ENCODE peak calls at places on chromosome 6, in nine cellular contexts. N, Z, O, E, I, V, C, J and B are unnamed samples. For H3K27me3, the result is how much of the 10 kb centered on the place peaks cover.

GRCh38 chr6:24543683-24544082 is 48.9 kb downstream of the ALDH5A1 start:
- DNase-seq in N (no peak), Z (no peak), O (no peak), E (peak), I (no peak), V (no peak), C (no peak), J (no peak), B (no peak)

GRCh38 chr6:43171284-43172126 is 436 bp downstream of the SRF start:
- DNase-seq in N (no peak), Z (peak), O (peak), E (peak), I (no peak), V (peak), C (no peak), J (no peak), B (no peak)

GRCh38 chr6:33160728-33161323 is 31.4 kb downstream of the COL11A2 start:
- DNase-seq in N (peak), Z (peak), O (peak), E (peak), I (peak), V (no peak), C (no peak), J (no peak), B (no peak)

GRCh38 chr6:51562198-51562597 is 525.2 kb downstream of the PKHD1 start:
- DNase-seq in N (no peak), Z (no peak), O (no peak), E (no peak), I (no peak), V (no peak), C (no peak), J (no peak), B (no peak)

GRCh38 chr6:133254552-133255228 is 13.5 kb downstream of the EYA4 start:
- DNase-seq in N (no peak), Z (no peak), O (no peak), E (no peak), I (no peak), V (no peak), C (no peak), J (no peak), B (no peak)

GRCh38 chr6:109800771-109801170 is 109.7 kb downstream of the FIG4 start:
- DNase-seq in N (no peak), Z (no peak), O (no peak), E (no peak), I (no peak), V (no peak), C (no peak), J (no peak), B (no peak)

GRCh38 chr6:57303931-57304681 is 13.3 kb upstream of the PRIM2 start:
- DNase-seq in N (no peak), Z (no peak), O (no peak), E (peak), I (no peak), V (no peak), C (no peak), J (no peak), B (no peak)

GRCh38 chr6:166308769-166309589 is 787 bp upstream of the PRR18 start:
- DNase-seq in N (no peak), Z (no peak), O (no peak), E (peak), I (peak), V (no peak), C (no peak), J (no peak), B (no peak)

GRCh38 chr6:134099770-134100169 is 47.3 kb upstream of the SLC2A12 start:
- DNase-seq in N (no peak), Z (no peak), O (no peak), E (no peak), I (no peak), V (no peak), C (no peak), J (no peak), B (no peak)

GRCh38 chr6:14664112-14664592 is 546.6 kb downstream of the CD83 start:
- DNase-seq in N (no peak), Z (no peak), O (no peak), E (peak), I (no peak), V (no peak), C (no peak), J (no peak), B (no peak)

GRCh38 chr6:97697450-97697849 is 414.4 kb upstream of the MMS22L start:
- DNase-seq in N (no peak), Z (no peak), O (no peak), E (no peak), I (no peak), V (no peak), C (no peak), J (no peak), B (peak)

GRCh38 chr6:84428300-84428907 is 201.0 kb upstream of the CEP162 start:
- DNase-seq in N (peak), Z (peak), O (peak), E (peak), I (peak), V (peak), C (peak), J (peak), B (no peak)

GRCh38 chr6:161949531-161949930 is 675.7 kb upstream of the AGPAT4 start:
- DNase-seq in N (no peak), Z (no peak), O (no peak), E (no peak), I (no peak), V (no peak), C (no peak), J (no peak), B (no peak)

DNA sequence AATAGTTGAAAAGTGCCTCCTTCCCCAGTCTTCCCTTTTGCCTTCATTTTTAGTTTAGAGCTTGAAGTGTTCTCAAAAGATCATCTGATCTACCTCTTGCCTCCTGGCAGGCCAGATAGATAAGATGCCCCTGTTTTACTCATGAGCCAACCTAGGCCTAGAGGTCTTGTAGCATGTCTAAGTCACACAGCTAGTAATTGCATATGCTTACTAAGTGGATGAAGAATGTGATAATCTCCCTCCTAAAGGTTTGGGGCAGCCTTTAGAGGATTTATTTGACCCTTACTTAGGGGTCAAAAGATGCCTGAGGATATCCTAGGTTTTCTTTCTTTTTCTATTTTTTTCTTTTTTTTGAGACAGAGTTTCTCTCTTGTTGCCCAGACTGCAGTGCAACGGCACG is 2.1 kb downstream of the C6orf141 start:
- DNase-seq in N (no peak), Z (no peak), O (no peak), E (no peak), I (no peak), V (no peak), C (no peak), J (no peak), B (no peak)
- H3K4me3 ChIP-seq in N (no peak), Z (no peak), O (no peak), E (no peak), I (no peak), V (no peak), C (no peak), J (no peak), B (no peak)

GRCh38 chr6:116060572-116061283 is at the start of gene FRK:
- DNase-seq in N (no peak), Z (peak), O (no peak), E (no peak), I (peak), V (no peak), C (no peak), J (no peak), B (peak)
- TF ChIP-seq CTCF in N (peak), Z (peak), O (peak), E (peak), I (peak), V (peak), C (peak), J (peak), B (no peak)

GRCh38 chr6:7523922-7524321 is 17.5 kb upstream of the DSP start:
- DNase-seq in N (no peak), Z (no peak), O (no peak), E (no peak), I (no peak), V (no peak), C (no peak), J (no peak), B (no peak)
- H3K27me3 ChIP-seq in N (under half), Z (under half), O (under half), E (under half), I (under half), V (under half), C (under half), J (under half), B (under half)

DNA sequence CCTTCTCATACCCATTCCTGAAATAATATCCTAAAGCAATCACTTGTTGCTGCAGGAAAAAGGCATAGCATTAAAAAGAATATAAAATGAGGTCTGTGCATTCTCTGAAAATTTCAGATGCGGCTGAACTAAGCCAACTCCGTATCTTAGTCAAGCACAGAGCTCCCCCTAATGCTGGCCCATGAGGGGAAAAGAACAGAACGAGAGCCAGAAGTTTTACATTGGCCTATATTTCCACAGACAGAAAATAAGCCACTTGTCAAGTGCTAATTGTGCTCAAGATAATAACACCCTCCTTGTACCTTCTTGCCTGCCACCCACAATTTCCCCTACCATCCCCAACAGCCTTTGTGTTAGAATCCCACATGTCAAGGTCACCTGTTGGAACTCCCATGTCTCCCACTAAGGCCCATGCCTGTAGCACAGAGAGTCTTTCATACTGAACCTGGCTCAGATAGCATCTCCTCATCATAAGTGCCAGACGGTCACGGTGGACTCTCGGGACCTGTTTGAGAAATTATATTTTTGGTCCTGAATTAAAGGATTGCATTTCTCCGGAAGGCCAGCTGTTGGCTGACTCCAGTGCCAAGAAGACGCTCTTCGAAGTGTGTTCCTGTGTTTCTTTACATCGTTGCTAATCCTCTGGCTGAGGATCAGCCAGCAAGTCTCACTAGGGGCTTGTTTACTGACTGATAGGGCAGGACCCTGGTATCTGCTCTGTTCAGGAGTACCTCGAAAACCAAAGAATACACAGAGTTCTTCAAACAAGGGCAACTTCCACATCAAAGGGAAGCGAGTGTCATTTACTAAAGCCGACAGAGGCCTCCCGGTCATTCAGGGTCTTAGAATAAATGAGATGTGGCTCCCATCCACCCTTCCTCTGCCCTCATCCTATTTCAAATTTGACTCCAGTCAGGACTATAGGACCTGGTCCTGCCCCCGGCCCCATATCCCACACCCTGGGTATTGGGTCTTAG is 183.4 kb upstream of the FBXL4 start:
- DNase-seq in N (peak), Z (no peak), O (no peak), E (no peak), I (no peak), V (peak), C (no peak), J (no peak), B (no peak)
- H3K4me3 ChIP-seq in N (no peak), Z (no peak), O (no peak), E (no peak), I (no peak), V (no peak), C (no peak), J (no peak), B (no peak)

GRCh38 chr6:130218136-130218535 is 4.6 kb downstream of the SAMD3 start:
- DNase-seq in N (no peak), Z (no peak), O (no peak), E (no peak), I (no peak), V (no peak), C (no peak), J (no peak), B (no peak)

GRCh38 chr6:130222775-130223174 is at the start of gene SAMD3:
- DNase-seq in N (no peak), Z (no peak), O (no peak), E (no peak), I (no peak), V (no peak), C (no peak), J (no peak), B (no peak)

GRCh38 chr6:130223508-130223907 is 757 bp upstream of the SAMD3 start:
- DNase-seq in N (no peak), Z (no peak), O (no peak), E (no peak), I (no peak), V (no peak), C (no peak), J (no peak), B (no peak)
- TF ChIP-seq CTCF in N (no peak), Z (no peak), O (no peak), E (no peak), I (no peak), V (no peak), C (no peak), J (no peak), B (no peak)